ENCODE peak calls at places on chromosomes 5 and 9, in five cellular contexts. N is BJ, D is tibial nerve, J is lower leg skin, V is type B pancreatic cell. B is an unnamed sample.

GRCh38 chr5:33840927-33841547 is 50.8 kb downstream of the ADAMTS12 start:
- DNase-seq in N (no peak), D (no peak), J (no peak), V (no peak), B (no peak)

GRCh38 chr5:11045411-11045810 is 284.4 kb upstream of the DAP start:
- DNase-seq in N (no peak), D (no peak), J (no peak), V (no peak), B (no peak)

GRCh38 chr5:107090471-107090870 is 580.3 kb downstream of the EFNA5 start:
- DNase-seq in N (no peak), D (no peak), J (no peak), V (no peak), B (no peak)

GRCh38 chr5:143614831-143615230 is 197.1 kb upstream of the HMHB1 start:
- DNase-seq in N (no peak), D (no peak), J (no peak), V (no peak), B (no peak)

GRCh38 chr5:168798065-168799023 is 219.2 kb upstream of the PANK3 start:
- DNase-seq in N (no peak), D (no peak), J (no peak), V (no peak), B (no peak)

GRCh38 chr9:19387317-19387716 is 7.3 kb upstream of the RPS6 start:
- DNase-seq in N (no peak), D (no peak), J (no peak), V (no peak), B (no peak)

GRCh38 chr5:102666164-102666951 is 88.7 kb upstream of the PAM start:
- DNase-seq in N (no peak), D (no peak), J (no peak), V (no peak), B (no peak)

GRCh38 chr5:177302354-177303110 is 987 bp downstream of the RAB24 start:
- DNase-seq in N (no peak), D (no peak), J (no peak), V (no peak), B (no peak)

GRCh38 chr9:94300470-94301301 is 27.8 kb downstream of the NUTM2F start:
- DNase-seq in N (no peak), D (no peak), J (no peak), V (no peak), B (no peak)

GRCh38 chr9:125755340-125755739 is 8.2 kb downstream of the PBX3 start:
- DNase-seq in N (no peak), D (no peak), J (no peak), V (no peak), B (no peak)

GRCh38 chr9:8251566-8251965 is 452.0 kb upstream of the DMAC1 start:
- DNase-seq in N (no peak), D (no peak), J (no peak), V (no peak), B (no peak)

GRCh38 chr9:130557077-130557468 is 22.3 kb upstream of the FUBP3 start:
- DNase-seq in N (no peak), D (no peak), J (no peak), V (no peak), B (no peak)

GRCh38 chr5:87242242-87242641 is 25.4 kb upstream of the RASA1 start:
- DNase-seq in N (no peak), D (no peak), J (no peak), V (no peak), B (no peak)

GRCh38 chr5:127615916-127616315 is 33.0 kb upstream of the CTXN3 start:
- DNase-seq in N (peak; percentile 15), D (no peak), J (no peak), V (no peak), B (no peak)

GRCh38 chr9:94928271-94928670 is 201.8 kb downstream of the AOPEP start:
- DNase-seq in N (no peak), D (no peak), J (no peak), V (no peak), B (no peak)

GRCh38 chr9:581673-582497 is 259.6 kb upstream of the DMRT1 start:
- DNase-seq in N (no peak), D (no peak), J (no peak), V (no peak), B (no peak)

GRCh38 chr9:133133680-133134418 is 12.8 kb upstream of the RALGDS start:
- DNase-seq in N (peak; percentile 90), D (peak; percentile 73), J (peak; percentile 94), V (no peak), B (no peak)

GRCh38 chr5:5363045-5363444 is 59.4 kb upstream of the ICE1 start:
- DNase-seq in N (no peak), D (no peak), J (no peak), V (no peak), B (no peak)

GRCh38 chr5:82594097-82594496 is 315.9 kb upstream of the RPS23 start:
- DNase-seq in N (no peak), D (no peak), J (no peak), V (no peak), B (no peak)

GRCh38 chr5:1780621-1780945 is 19.1 kb downstream of the MRPL36 start:
- DNase-seq in N (no peak), D (no peak), J (no peak), V (no peak), B (no peak)

GRCh38 chr5:132008961-132009680 is 2.3 kb downstream of the ACSL6 start:
- DNase-seq in N (no peak), D (no peak), J (no peak), V (no peak), B (no peak)

GRCh38 chr9:72029986-72030385 is 30.4 kb downstream of the C9orf57 start:
- DNase-seq in N (no peak), D (no peak), J (no peak), V (no peak), B (no peak)

GRCh38 chr9:72025956-72026355 is 34.5 kb downstream of the C9orf57 start:
- DNase-seq in N (no peak), D (no peak), J (no peak), V (no peak), B (no peak)

DNA sequence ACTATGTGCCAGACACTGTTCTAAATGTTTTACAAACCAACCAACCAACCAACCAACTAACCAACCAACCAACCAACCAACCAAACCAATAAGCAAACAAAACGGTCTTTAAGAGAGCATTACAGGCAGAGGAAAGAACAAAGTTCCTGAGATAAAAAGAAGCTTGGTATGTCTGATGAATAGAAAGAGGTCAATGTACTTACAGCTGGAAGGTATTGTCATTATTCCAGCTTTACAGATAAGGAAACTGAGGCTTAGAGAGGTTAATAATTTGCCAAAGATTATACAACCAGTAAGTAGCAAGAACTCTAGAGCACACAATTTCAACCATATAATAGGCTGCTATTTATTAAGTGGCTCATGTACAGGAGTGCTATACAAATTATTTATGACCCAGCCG is 29.7 kb downstream of the C9orf57 start:
- DNase-seq in N (no peak), D (no peak), J (no peak), V (no peak), B (no peak)
- TF ChIP-seq CTCF in N (no peak), D (no peak), J (no peak), V (no peak), B (no peak)

DNA sequence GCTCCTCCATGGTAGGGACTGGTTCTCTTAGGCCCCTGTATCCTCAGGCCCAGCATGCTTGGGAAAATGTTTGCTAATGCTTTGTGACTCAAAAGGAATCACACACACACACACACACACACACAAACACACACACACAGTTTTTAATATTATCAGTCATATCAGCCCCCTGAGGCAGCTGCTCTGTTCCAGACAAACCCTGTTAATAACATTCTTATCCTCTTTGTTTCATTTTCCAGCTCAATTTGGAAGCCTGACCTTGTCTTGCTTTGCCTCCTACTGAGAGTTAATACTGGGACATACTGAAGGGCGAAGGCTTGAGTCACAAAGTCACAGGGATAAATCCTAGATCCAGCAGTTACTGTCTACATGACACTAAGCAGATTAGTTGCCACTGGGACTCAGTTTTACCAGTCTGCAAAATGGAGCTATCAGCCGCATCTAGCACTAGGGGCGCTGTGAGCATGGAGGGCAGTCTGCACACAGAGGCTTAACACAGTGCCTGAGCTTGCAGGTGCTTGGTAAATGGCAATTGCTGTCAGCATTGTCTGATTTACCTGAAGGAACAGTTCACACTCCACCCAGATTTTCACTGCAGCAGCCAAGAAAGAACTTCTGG is 37.1 kb upstream of the KCNMB1 start:
- DNase-seq in N (no peak), D (no peak), J (no peak), V (no peak), B (no peak)
- TF ChIP-seq CTCF in N (no peak), D (no peak), J (no peak), V (no peak), B (no peak)

GRCh38 chr9:78439866-78440830 is 143.2 kb downstream of the PSAT1 start:
- DNase-seq in N (no peak), D (no peak), J (no peak), V (no peak), B (no peak)
- TF ChIP-seq CTCF in N (no peak), D (no peak), J (no peak), V (peak; percentile 45), B (no peak)

GRCh38 chr9:21994526-21994995 is at the start of gene CDKN2B-AS1:
- DNase-seq in N (no peak), D (no peak), J (no peak), V (no peak), B (no peak)

GRCh38 chr9:21996858-21997257 is 2.3 kb downstream of the CDKN2B-AS1 start:
- DNase-seq in N (no peak), D (no peak), J (no peak), V (no peak), B (no peak)

GRCh38 chr9:21994996-21995651 is 533 bp downstream of the CDKN2B-AS1 start:
- DNase-seq in N (no peak), D (no peak), J (peak; percentile 59), V (no peak), B (no peak)

GRCh38 chr9:21996438-21996837 is 1.8 kb downstream of the CDKN2B-AS1 start:
- DNase-seq in N (no peak), D (no peak), J (no peak), V (no peak), B (no peak)

GRCh38 chr9:21995652-21996275 is 1.2 kb downstream of the CDKN2B-AS1 start:
- DNase-seq in N (no peak), D (no peak), J (peak; percentile 19), V (no peak), B (no peak)
- TF ChIP-seq CTCF in N (peak; percentile 37), D (no peak), J (no peak), V (peak; percentile 22), B (no peak)

GRCh38 chr5:7606840-7607453 is 211.0 kb downstream of the ADCY2 start:
- DNase-seq in N (no peak), D (no peak), J (no peak), V (no peak), B (no peak)

DNA sequence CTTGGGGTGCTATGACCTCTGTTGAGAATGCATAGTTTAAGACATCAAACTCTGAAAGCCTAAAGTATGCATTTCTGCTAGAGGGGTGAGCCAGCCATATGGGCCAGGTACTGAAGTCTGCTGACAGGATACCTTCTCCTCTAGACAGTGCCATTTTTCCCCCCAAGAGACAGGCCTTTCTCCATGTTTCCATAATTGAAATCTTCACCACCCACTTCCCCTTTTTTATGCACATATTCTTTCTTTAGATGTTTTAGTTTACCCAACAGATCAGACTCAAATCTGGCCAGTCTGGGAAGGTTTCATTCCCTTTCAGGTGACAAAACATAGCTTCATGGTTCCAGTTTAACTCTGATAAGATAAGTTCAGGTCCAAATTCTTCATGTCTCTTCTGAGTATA is 212.8 kb downstream of the ADCY2 start:
- DNase-seq in N (no peak), D (no peak), J (no peak), V (no peak), B (no peak)
- TF ChIP-seq CTCF in N (no peak), D (no peak), J (no peak), V (no peak), B (no peak)

B was measured in D721Med.